ENCODE peak calls at places on chromosomes 3 and 15, in six cellular contexts. R is HFF-Myc, F is fibroblast of mammary gland, Y is fibroblast of pulmonary artery, U is ovary, W is AG09309. X is an unnamed sample.

GRCh38 chr15:77173487-77173886 is 102.6 kb upstream of the TSPAN3 start:
- DNase-seq in R (no peak), F (no peak), Y (no peak), U (no peak), W (no peak), X (no peak)

GRCh38 chr15:51401872-51402517 is 60.5 kb downstream of the GLDN start:
- DNase-seq in R (no peak), F (peak), Y (peak), U (no peak), W (no peak), X (no peak)

GRCh38 chr15:91887921-91888373 is 34.4 kb downstream of the SLCO3A1 start:
- DNase-seq in R (no peak), F (peak), Y (no peak), U (no peak), W (no peak), X (peak)

GRCh38 chr15:43237842-43238470 is 17.1 kb upstream of the EPB42 start:
- DNase-seq in R (no peak), F (no peak), Y (no peak), U (no peak), W (no peak), X (no peak)

GRCh38 chr3:132289311-132289710 is 27.9 kb upstream of the ACP3 start:
- DNase-seq in R (no peak), F (peak), Y (peak), U (no peak), W (no peak), X (no peak)

GRCh38 chr3:58260261-58260731 is 22.7 kb downstream of the ABHD6 start:
- DNase-seq in R (no peak), F (peak), Y (peak), U (no peak), W (peak), X (peak)

GRCh38 chr3:149579838-149580542 is 77.8 kb downstream of the WWTR1 start:
- DNase-seq in R (no peak), F (peak), Y (no peak), U (no peak), W (no peak), X (peak)

GRCh38 chr15:99564221-99565030 is 1.4 kb upstream of the MEF2A start:
- DNase-seq in R (no peak), F (no peak), Y (peak), U (peak), W (no peak), X (peak)

GRCh38 chr15:48592929-48593328 is 52.6 kb downstream of the FBN1 start:
- DNase-seq in R (no peak), F (peak), Y (no peak), U (no peak), W (no peak), X (no peak)

GRCh38 chr15:48596415-48596814 is 49.1 kb downstream of the FBN1 start:
- DNase-seq in R (no peak), F (peak), Y (peak), U (no peak), W (no peak), X (no peak)

GRCh38 chr15:48601095-48601494 is 44.4 kb downstream of the FBN1 start:
- DNase-seq in R (no peak), F (no peak), Y (no peak), U (no peak), W (no peak), X (no peak)

GRCh38 chr15:48595988-48596387 is 49.5 kb downstream of the FBN1 start:
- DNase-seq in R (no peak), F (no peak), Y (no peak), U (no peak), W (no peak), X (no peak)

GRCh38 chr15:48596841-48597240 is 48.7 kb downstream of the FBN1 start:
- DNase-seq in R (no peak), F (no peak), Y (no peak), U (no peak), W (no peak), X (no peak)
- H3K4me3 ChIP-seq in R (no peak), F (no peak), Y (no peak), U (no peak), W (no peak), X (no peak)

GRCh38 chr3:61778095-61778494 is 216.7 kb downstream of the PTPRG start:
- DNase-seq in R (no peak), F (no peak), Y (no peak), U (no peak), W (no peak), X (no peak)
- TF ChIP-seq CTCF in R (no peak), F (no peak), Y (no peak), U (no peak), W (no peak), X (no peak)

GRCh38 chr3:150763122-150763840 is at the start of gene SIAH2:
- DNase-seq in R (peak), F (peak), Y (peak), U (peak), W (peak), X (peak)

GRCh38 chr3:150763841-150764483 is 993 bp upstream of the SIAH2 start:
- DNase-seq in R (peak), F (peak), Y (peak), U (peak), W (peak), X (no peak)

GRCh38 chr3:150765949-150766720 is 3.2 kb upstream of the SIAH2 start:
- DNase-seq in R (peak), F (peak), Y (peak), U (no peak), W (peak), X (peak)

GRCh38 chr3:150766742-150767141 is 3.8 kb upstream of the SIAH2 start:
- DNase-seq in R (no peak), F (no peak), Y (no peak), U (no peak), W (no peak), X (no peak)

DNA sequence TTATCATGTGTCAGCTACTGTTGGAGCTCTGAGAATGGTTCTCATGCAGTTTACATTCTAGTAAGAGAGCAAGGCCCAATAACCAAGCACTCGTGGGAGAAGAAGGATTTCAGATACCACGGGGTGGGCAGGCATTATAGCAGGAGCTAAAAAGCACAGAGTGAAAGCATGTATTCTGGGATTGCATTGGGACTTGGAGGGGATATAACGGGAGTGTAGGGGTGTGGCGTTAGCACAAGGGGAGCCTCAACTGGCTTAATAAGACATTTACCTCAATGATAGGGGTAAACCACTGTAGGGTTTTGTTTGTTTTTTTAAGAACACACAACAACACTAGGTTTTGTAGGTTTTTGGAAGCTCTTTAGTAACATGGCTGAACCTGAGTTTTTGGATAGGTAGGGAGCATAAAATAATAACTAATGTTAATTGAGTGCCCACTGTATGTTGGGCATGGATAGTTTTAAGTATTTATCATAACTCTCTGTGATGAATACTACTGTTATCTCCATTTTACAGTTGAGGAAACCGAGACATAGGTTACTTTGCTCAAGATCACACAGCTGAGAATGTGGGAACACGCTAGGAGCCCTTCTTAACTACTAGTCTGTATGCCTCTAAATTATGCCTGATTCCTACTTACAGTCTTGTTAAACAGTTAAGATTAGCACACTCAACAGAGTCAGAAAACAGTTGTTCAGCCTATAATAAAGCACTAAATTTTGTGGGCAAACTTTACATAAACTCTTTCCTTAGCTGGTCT is 1.8 kb upstream of the SIAH2 start:
- DNase-seq in R (no peak), F (no peak), Y (no peak), U (no peak), W (no peak), X (no peak)
- H3K4me3 ChIP-seq in R (no peak), F (no peak), Y (no peak), U (no peak), W (no peak), X (no peak)

GRCh38 chr15:26869628-26870027 is 2.8 kb downstream of the GABRA5 start:
- DNase-seq in R (no peak), F (no peak), Y (no peak), U (no peak), W (no peak), X (no peak)

GRCh38 chr15:26866298-26867198 is at the start of gene GABRA5:
- DNase-seq in R (no peak), F (no peak), Y (peak), U (no peak), W (no peak), X (peak)

GRCh38 chr15:26864664-26865191 is 2.1 kb upstream of the GABRA5 start:
- DNase-seq in R (peak), F (peak), Y (peak), U (no peak), W (peak), X (peak)

GRCh38 chr15:26868029-26868685 is 1.3 kb downstream of the GABRA5 start:
- DNase-seq in R (no peak), F (no peak), Y (no peak), U (no peak), W (no peak), X (no peak)

DNA sequence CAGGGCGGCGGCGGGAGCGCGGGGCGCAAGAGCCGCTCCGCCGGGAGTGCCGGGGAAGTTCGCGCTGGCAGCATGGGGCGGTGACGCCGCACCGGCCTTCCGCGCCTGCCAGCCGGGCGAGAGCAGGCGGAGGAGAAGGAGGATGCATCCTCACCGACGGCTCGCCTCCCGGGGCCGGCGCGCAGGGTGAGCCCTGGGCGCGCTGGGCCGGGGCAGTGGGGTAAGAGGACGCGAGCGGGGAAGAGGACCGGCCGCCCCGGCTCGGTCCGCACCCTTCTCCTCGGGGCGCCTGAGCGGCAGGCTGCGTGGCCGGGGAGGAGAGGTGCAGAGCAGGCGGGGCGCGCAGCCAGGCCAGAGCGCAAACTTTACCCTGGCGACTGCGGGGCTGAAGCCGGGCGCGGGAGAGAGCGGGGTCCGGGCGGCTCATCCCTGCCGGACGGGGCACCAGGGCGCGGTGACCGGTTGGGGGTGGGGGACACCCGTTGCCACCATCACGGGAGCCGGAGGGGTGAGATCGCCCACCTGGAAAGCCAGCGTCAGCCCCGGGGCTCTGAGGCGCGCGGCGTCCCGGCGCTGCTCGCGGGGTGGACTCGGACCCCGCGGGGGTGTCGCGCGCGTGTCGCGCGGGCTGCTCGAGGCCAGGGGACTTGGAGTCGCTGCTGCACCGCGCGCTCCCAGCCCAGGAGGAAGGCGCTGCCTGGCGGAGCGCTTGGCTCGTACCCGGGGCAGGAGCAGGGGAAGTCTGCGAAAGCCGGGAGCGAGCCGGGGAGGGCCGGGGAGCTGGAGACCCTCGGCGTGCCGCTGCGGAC is 541 bp downstream of the GABRA5 start:
- DNase-seq in R (no peak), F (no peak), Y (no peak), U (no peak), W (no peak), X (peak)
- TF ChIP-seq CTCF in R (no peak), F (no peak), Y (no peak), U (no peak), W (no peak), X (no peak)

GRCh38 chr3:2823016-2823415 is 287.2 kb downstream of the IL5RA start:
- DNase-seq in R (no peak), F (peak), Y (peak), U (no peak), W (no peak), X (peak)
- H3K4me3 ChIP-seq in R (no peak), F (no peak), Y (no peak), U (no peak), W (no peak), X (no peak)

GRCh38 chr3:52536369-52537164 is at the start of gene UQCC5:
- DNase-seq in R (peak), F (peak), Y (peak), U (peak), W (peak), X (peak)
- TF ChIP-seq CTCF in R (no peak), F (no peak), Y (no peak), U (no peak), W (peak), X (peak)

GRCh38 chr3:30400924-30401323 is 205.5 kb upstream of the TGFBR2 start:
- DNase-seq in R (no peak), F (no peak), Y (no peak), U (no peak), W (no peak), X (peak)
- H3K4me3 ChIP-seq in R (no peak), F (no peak), Y (no peak), U (no peak), W (no peak), X (no peak)

GRCh38 chr3:12098400-12098799 is 60.3 kb downstream of the TIMP4 start:
- DNase-seq in R (no peak), F (no peak), Y (no peak), U (no peak), W (no peak), X (no peak)
- TF ChIP-seq CTCF in R (no peak), F (no peak), Y (no peak), U (no peak), W (no peak), X (no peak)

DNA sequence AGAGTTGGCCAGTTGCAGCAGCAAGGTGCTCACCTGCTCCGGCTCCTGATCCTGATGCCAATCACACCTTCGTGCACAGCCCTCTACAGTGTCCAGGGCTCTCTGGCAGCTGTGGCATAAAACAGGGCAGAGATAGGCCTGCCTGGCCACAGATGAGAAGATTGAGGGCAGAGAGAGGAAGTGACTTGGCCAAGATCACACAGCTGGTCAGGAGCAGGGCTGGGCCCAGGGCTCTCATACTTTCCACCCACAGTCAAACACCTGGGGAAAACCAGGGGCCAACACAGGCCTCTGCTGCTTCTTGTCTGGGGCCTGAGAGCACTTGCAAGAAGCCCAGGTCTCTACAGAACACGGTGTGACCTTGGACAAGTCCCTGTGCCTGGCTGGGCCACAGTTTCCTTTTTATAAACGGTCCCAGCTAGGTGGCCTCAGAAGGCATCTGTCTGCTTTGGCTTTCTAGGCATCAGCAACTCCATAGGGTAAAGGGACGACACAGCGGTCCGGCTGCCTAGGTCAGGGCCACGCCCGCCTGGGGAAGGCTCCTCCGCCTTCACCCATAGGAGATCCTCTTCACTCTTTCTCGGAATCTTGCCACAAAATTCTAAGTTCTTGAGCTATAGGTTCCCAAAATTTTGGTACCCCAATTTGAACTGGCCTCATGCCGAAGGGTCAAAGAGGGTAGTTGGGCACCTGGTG is 3.1 kb downstream of the ATP2B2 start:
- DNase-seq in R (no peak), F (no peak), Y (no peak), U (no peak), W (no peak), X (no peak)
- H3K4me3 ChIP-seq in R (no peak), F (no peak), Y (no peak), U (no peak), W (no peak), X (no peak)